ENCODE peak calls at places on chromosomes 2 and 18, in ten cellular contexts. One of them, this sample, is unnamed.
A peak's percentile ranks its signal among the peaks of the same experiment; 100 is the strongest.

GRCh38 chr2:78423631-78424030 is 601.9 kb upstream of the REG3G start:
- DNase-seq in cardiac fibroblast: no peak
- DNase-seq in NB4: no peak
- DNase-seq in SJSA1: no peak
- DNase-seq in dorsolateral prefrontal cortex: no peak
- DNase-seq in A549: no peak
- DNase-seq in tibial artery: no peak
- DNase-seq in uterus: no peak
- DNase-seq in left ventricle myocardium inferior: no peak
- DNase-seq in foreskin fibroblast: no peak
- DNase-seq in this sample: no peak

GRCh38 chr2:27322766-27323591 is at the start of gene MPV17:
- DNase-seq in cardiac fibroblast: peak; percentile 92
- DNase-seq in NB4: peak; percentile 94
- DNase-seq in SJSA1: peak; percentile 88
- DNase-seq in dorsolateral prefrontal cortex: peak; percentile 95
- DNase-seq in A549: peak; percentile 99
- DNase-seq in tibial artery: peak; percentile 95
- DNase-seq in uterus: peak; percentile 91
- DNase-seq in left ventricle myocardium inferior: peak; percentile 91
- DNase-seq in foreskin fibroblast: peak; percentile 90
- DNase-seq in this sample: peak; percentile 78

GRCh38 chr2:118185210-118186109 is 97.2 kb downstream of the INSIG2 start:
- DNase-seq in cardiac fibroblast: peak; percentile 46
- DNase-seq in NB4: peak; percentile 62
- DNase-seq in SJSA1: no peak
- DNase-seq in dorsolateral prefrontal cortex: peak; percentile 70
- DNase-seq in A549: peak; percentile 46
- DNase-seq in tibial artery: peak; percentile 77
- DNase-seq in uterus: peak; percentile 48
- DNase-seq in left ventricle myocardium inferior: peak; percentile 56
- DNase-seq in foreskin fibroblast: peak; percentile 8
- DNase-seq in this sample: no peak

GRCh38 chr2:69652206-69652605 is 8.7 kb upstream of the AAK1 start:
- DNase-seq in cardiac fibroblast: peak; percentile 92
- DNase-seq in NB4: no peak
- DNase-seq in SJSA1: peak; percentile 80
- DNase-seq in dorsolateral prefrontal cortex: no peak
- DNase-seq in A549: peak; percentile 52
- DNase-seq in tibial artery: no peak
- DNase-seq in uterus: no peak
- DNase-seq in left ventricle myocardium inferior: no peak
- DNase-seq in foreskin fibroblast: peak; percentile 75
- DNase-seq in this sample: peak; percentile 55

GRCh38 chr2:98522854-98523253 is 78.2 kb downstream of the INPP4A start:
- DNase-seq in cardiac fibroblast: no peak
- DNase-seq in NB4: no peak
- DNase-seq in SJSA1: no peak
- DNase-seq in dorsolateral prefrontal cortex: no peak
- DNase-seq in A549: no peak
- DNase-seq in tibial artery: no peak
- DNase-seq in uterus: no peak
- DNase-seq in left ventricle myocardium inferior: no peak
- DNase-seq in foreskin fibroblast: no peak
- DNase-seq in this sample: no peak

GRCh38 chr2:131493199-131494018 is 1.2 kb upstream of the MZT2A start:
- DNase-seq in cardiac fibroblast: peak; percentile 9
- DNase-seq in NB4: no peak
- DNase-seq in SJSA1: no peak
- DNase-seq in dorsolateral prefrontal cortex: no peak
- DNase-seq in A549: no peak
- DNase-seq in tibial artery: no peak
- DNase-seq in uterus: no peak
- DNase-seq in left ventricle myocardium inferior: no peak
- DNase-seq in foreskin fibroblast: no peak
- DNase-seq in this sample: no peak

GRCh38 chr2:232321156-232321816 is 57.3 kb upstream of the ALPP start:
- DNase-seq in cardiac fibroblast: no peak
- DNase-seq in NB4: peak; percentile 49
- DNase-seq in SJSA1: no peak
- DNase-seq in dorsolateral prefrontal cortex: peak; percentile 38
- DNase-seq in A549: no peak
- DNase-seq in tibial artery: peak; percentile 31
- DNase-seq in uterus: peak; percentile 6
- DNase-seq in left ventricle myocardium inferior: peak; percentile 1
- DNase-seq in foreskin fibroblast: no peak
- DNase-seq in this sample: no peak

GRCh38 chr2:41947701-41948396 is 100.0 kb upstream of the PKDCC start:
- DNase-seq in cardiac fibroblast: no peak
- DNase-seq in NB4: no peak
- DNase-seq in SJSA1: no peak
- DNase-seq in dorsolateral prefrontal cortex: no peak
- DNase-seq in A549: no peak
- DNase-seq in tibial artery: no peak
- DNase-seq in uterus: peak; percentile 54
- DNase-seq in left ventricle myocardium inferior: peak; percentile 67
- DNase-seq in foreskin fibroblast: no peak
- DNase-seq in this sample: no peak

GRCh38 chr2:132037527-132038178 is 124.1 kb downstream of the ANKRD30BL start:
- DNase-seq in cardiac fibroblast: no peak
- DNase-seq in NB4: no peak
- DNase-seq in SJSA1: peak; percentile 2
- DNase-seq in dorsolateral prefrontal cortex: no peak
- DNase-seq in A549: no peak
- DNase-seq in tibial artery: no peak
- DNase-seq in uterus: no peak
- DNase-seq in left ventricle myocardium inferior: no peak
- DNase-seq in foreskin fibroblast: no peak
- DNase-seq in this sample: no peak

GRCh38 chr2:205261631-205262030 is 420.7 kb upstream of the NRP2 start:
- DNase-seq in cardiac fibroblast: no peak
- DNase-seq in NB4: no peak
- DNase-seq in SJSA1: no peak
- DNase-seq in dorsolateral prefrontal cortex: no peak
- DNase-seq in A549: no peak
- DNase-seq in tibial artery: no peak
- DNase-seq in uterus: no peak
- DNase-seq in left ventricle myocardium inferior: no peak
- DNase-seq in foreskin fibroblast: no peak
- DNase-seq in this sample: no peak

GRCh38 chr2:223779877-223780276 is 57.5 kb downstream of the AP1S3 start:
- DNase-seq in cardiac fibroblast: peak; percentile 75
- DNase-seq in NB4: peak; percentile 76
- DNase-seq in SJSA1: peak; percentile 24
- DNase-seq in dorsolateral prefrontal cortex: no peak
- DNase-seq in A549: peak; percentile 50
- DNase-seq in tibial artery: no peak
- DNase-seq in uterus: no peak
- DNase-seq in left ventricle myocardium inferior: no peak
- DNase-seq in foreskin fibroblast: peak; percentile 23
- DNase-seq in this sample: no peak

GRCh38 chr18:74288730-74289129 is 3.0 kb downstream of the CYB5A start:
- DNase-seq in cardiac fibroblast: no peak
- DNase-seq in NB4: no peak
- DNase-seq in SJSA1: no peak
- DNase-seq in dorsolateral prefrontal cortex: no peak
- DNase-seq in A549: no peak
- DNase-seq in tibial artery: no peak
- DNase-seq in uterus: no peak
- DNase-seq in left ventricle myocardium inferior: no peak
- DNase-seq in foreskin fibroblast: no peak
- DNase-seq in this sample: no peak

GRCh38 chr2:111238336-111238735 is 117.6 kb downstream of the BCL2L11 start:
- DNase-seq in cardiac fibroblast: no peak
- DNase-seq in NB4: no peak
- DNase-seq in SJSA1: no peak
- DNase-seq in dorsolateral prefrontal cortex: no peak
- DNase-seq in A549: no peak
- DNase-seq in tibial artery: no peak
- DNase-seq in uterus: no peak
- DNase-seq in left ventricle myocardium inferior: no peak
- DNase-seq in foreskin fibroblast: no peak
- DNase-seq in this sample: no peak

GRCh38 chr2:24917086-24917485 is 3.0 kb downstream of the ADCY3 start:
- DNase-seq in cardiac fibroblast: peak; percentile 38
- DNase-seq in NB4: peak; percentile 85
- DNase-seq in SJSA1: no peak
- DNase-seq in dorsolateral prefrontal cortex: no peak
- DNase-seq in A549: no peak
- DNase-seq in tibial artery: peak; percentile 42
- DNase-seq in uterus: no peak
- DNase-seq in left ventricle myocardium inferior: no peak
- DNase-seq in foreskin fibroblast: peak; percentile 72
- DNase-seq in this sample: no peak
- H3K4me3 ChIP-seq in cardiac fibroblast: no peak overlapping the region
- H3K4me3 ChIP-seq in NB4: no peak overlapping the region
- H3K4me3 ChIP-seq in SJSA1: no peak overlapping the region
- H3K4me3 ChIP-seq in dorsolateral prefrontal cortex: peak overlapping the region; percentile 79
- H3K4me3 ChIP-seq in A549: no peak overlapping the region
- H3K4me3 ChIP-seq in tibial artery: peak overlapping the region; percentile 57
- H3K4me3 ChIP-seq in uterus: no peak overlapping the region
- H3K4me3 ChIP-seq in left ventricle myocardium inferior: peak overlapping the region; percentile 76
- H3K4me3 ChIP-seq in foreskin fibroblast: peak overlapping the region; percentile 73
- H3K4me3 ChIP-seq in this sample: no peak overlapping the region

GRCh38 chr2:128305555-128306080 is 13.1 kb downstream of the HS6ST1 start:
- DNase-seq in cardiac fibroblast: peak; percentile 52
- DNase-seq in NB4: peak; percentile 52
- DNase-seq in SJSA1: no peak
- DNase-seq in dorsolateral prefrontal cortex: no peak
- DNase-seq in A549: no peak
- DNase-seq in tibial artery: no peak
- DNase-seq in uterus: no peak
- DNase-seq in left ventricle myocardium inferior: peak; percentile 9
- DNase-seq in foreskin fibroblast: no peak
- DNase-seq in this sample: no peak
- H3K4me3 ChIP-seq in cardiac fibroblast: no peak overlapping the region
- H3K4me3 ChIP-seq in NB4: no peak overlapping the region
- H3K4me3 ChIP-seq in SJSA1: no peak overlapping the region
- H3K4me3 ChIP-seq in dorsolateral prefrontal cortex: peak overlapping the region; percentile 20
- H3K4me3 ChIP-seq in A549: no peak overlapping the region
- H3K4me3 ChIP-seq in tibial artery: no peak overlapping the region
- H3K4me3 ChIP-seq in uterus: no peak overlapping the region
- H3K4me3 ChIP-seq in left ventricle myocardium inferior: peak overlapping the region; percentile 6
- H3K4me3 ChIP-seq in foreskin fibroblast: peak overlapping the region; percentile 7
- H3K4me3 ChIP-seq in this sample: peak overlapping the region; percentile 34

DNA sequence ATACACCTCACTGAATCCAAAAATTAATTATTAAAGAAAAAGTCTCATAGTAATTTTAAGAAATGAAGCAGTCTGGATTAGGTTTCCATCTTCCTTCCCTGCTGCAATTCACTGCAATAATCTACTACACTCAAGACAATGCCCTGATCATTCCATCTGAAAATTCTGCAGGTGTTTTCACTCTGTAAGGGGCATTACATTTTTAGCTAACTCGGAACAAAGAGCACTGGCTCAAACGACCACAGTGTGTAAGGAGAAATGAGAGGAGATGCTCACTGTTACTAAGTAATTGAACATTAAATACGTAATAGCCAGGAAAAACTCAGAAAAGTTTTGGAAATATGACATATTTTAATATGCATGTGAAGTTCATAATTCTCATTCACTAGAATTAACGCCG is 1.3 kb downstream of the B4GALT6 start:
- DNase-seq in cardiac fibroblast: no peak
- DNase-seq in NB4: no peak
- DNase-seq in SJSA1: no peak
- DNase-seq in dorsolateral prefrontal cortex: no peak
- DNase-seq in A549: no peak
- DNase-seq in tibial artery: no peak
- DNase-seq in uterus: no peak
- DNase-seq in left ventricle myocardium inferior: no peak
- DNase-seq in foreskin fibroblast: no peak
- DNase-seq in this sample: no peak
- H3K4me3 ChIP-seq in cardiac fibroblast: no peak overlapping the region
- H3K4me3 ChIP-seq in NB4: no peak overlapping the region
- H3K4me3 ChIP-seq in SJSA1: no peak overlapping the region
- H3K4me3 ChIP-seq in dorsolateral prefrontal cortex: peak overlapping the region; percentile 69
- H3K4me3 ChIP-seq in A549: peak overlapping the region; percentile 78
- H3K4me3 ChIP-seq in tibial artery: no peak overlapping the region
- H3K4me3 ChIP-seq in uterus: no peak overlapping the region
- H3K4me3 ChIP-seq in left ventricle myocardium inferior: peak overlapping the region; percentile 73
- H3K4me3 ChIP-seq in foreskin fibroblast: no peak overlapping the region
- H3K4me3 ChIP-seq in this sample: no peak overlapping the region

DNA sequence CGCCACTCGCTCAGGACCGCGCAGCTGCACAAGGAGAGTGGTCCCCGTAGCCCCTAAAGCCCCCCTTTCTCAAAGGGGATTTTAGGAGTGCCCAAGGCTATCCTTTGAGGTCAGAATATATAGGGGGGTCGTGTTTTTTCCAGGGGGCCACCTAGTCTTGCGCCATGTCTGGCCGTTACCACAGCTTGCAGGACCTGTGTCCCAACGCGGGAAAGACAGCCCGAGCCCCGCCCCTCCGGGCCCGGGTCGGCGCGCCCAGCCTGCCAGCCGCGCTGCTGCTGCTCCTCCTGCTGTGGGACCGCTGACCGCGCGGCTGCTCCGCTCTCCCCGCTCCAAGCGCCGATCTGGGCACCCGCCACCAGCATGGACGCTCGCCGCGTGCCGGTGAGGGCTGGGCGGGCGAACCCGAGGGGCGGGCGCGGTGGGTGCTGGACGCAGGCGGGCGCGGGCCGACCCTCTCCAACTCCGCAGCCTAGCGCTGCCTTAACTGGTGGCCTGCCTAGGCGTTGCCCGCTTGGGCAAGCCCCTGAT is at the start of gene CDCA7:
- DNase-seq in cardiac fibroblast: peak; percentile 42
- DNase-seq in NB4: peak; percentile 91
- DNase-seq in SJSA1: peak; percentile 92
- DNase-seq in dorsolateral prefrontal cortex: peak; percentile 44
- DNase-seq in A549: peak; percentile 71
- DNase-seq in tibial artery: peak; percentile 67
- DNase-seq in uterus: peak; percentile 37
- DNase-seq in left ventricle myocardium inferior: peak; percentile 47
- DNase-seq in foreskin fibroblast: peak; percentile 43
- DNase-seq in this sample: no peak
- H3K4me3 ChIP-seq in cardiac fibroblast: peak within 1 kb of the TSS; percentile 88
- H3K4me3 ChIP-seq in NB4: peak within 1 kb of the TSS; percentile 85
- H3K4me3 ChIP-seq in SJSA1: peak within 1 kb of the TSS; percentile 86
- H3K4me3 ChIP-seq in dorsolateral prefrontal cortex: peak within 1 kb of the TSS; percentile 62
- H3K4me3 ChIP-seq in A549: peak within 1 kb of the TSS; percentile 94
- H3K4me3 ChIP-seq in tibial artery: peak within 1 kb of the TSS; percentile 49
- H3K4me3 ChIP-seq in uterus: peak within 1 kb of the TSS; percentile 23
- H3K4me3 ChIP-seq in left ventricle myocardium inferior: peak within 1 kb of the TSS; percentile 81
- H3K4me3 ChIP-seq in foreskin fibroblast: peak within 1 kb of the TSS; percentile 79
- H3K4me3 ChIP-seq in this sample: peak within 1 kb of the TSS; percentile 84